ENCODE peak calls at places on chromosomes 7 and 10, in seven cellular contexts. I, H, B, L, O, D and K are unnamed samples.

GRCh38 chr7:47550788-47551470 is 31.0 kb downstream of the TNS3 start:
- DNase-seq in L (no peak), B (no peak), D (no peak), O (no peak), I (no peak), H (no peak), K (no peak)

GRCh38 chr10:28811639-28812349 is 134.5 kb downstream of the BAMBI start:
- DNase-seq in O (no peak), B (no peak), L (no peak), H (no peak), I (no peak), D (no peak), K (no peak)

GRCh38 chr10:7153750-7154149 is 257.1 kb downstream of the SFMBT2 start:
- DNase-seq in D (no peak), L (no peak), I (no peak), B (no peak), O (peak; percentile 48), H (no peak), K (no peak)

GRCh38 chr10:130369645-130370381 is 233.6 kb downstream of the GLRX3 start:
- DNase-seq in D (no peak), L (no peak), I (no peak), O (no peak), B (no peak), H (no peak), K (no peak)

GRCh38 chr10:29343607-29344038 is 54.8 kb downstream of the LYZL1 start:
- DNase-seq in H (no peak), D (no peak), O (no peak), L (no peak), B (no peak), I (no peak), K (peak; percentile 38)

GRCh38 chr10:127506094-127506493 is 43.0 kb upstream of the NPS start:
- DNase-seq in I (no peak), B (no peak), D (no peak), H (no peak), L (no peak), O (no peak), K (no peak)

GRCh38 chr10:127715782-127716378 is 21.1 kb upstream of the FOXI2 start:
- DNase-seq in H (no peak), D (no peak), B (no peak), O (no peak), L (no peak), I (no peak), K (no peak)

GRCh38 chr10:46560381-46560780 is 3.9 kb upstream of the GPRIN2 start:
- DNase-seq in L (peak; percentile 11), I (peak; percentile 6), B (no peak), H (peak; percentile 14), O (no peak), D (peak; percentile 4), K (peak; percentile 1)

GRCh38 chr7:111561659-111561908 is 708 bp downstream of the IMMP2L start:
- DNase-seq in I (no peak), B (no peak), O (no peak), H (no peak), L (no peak), D (no peak), K (peak; percentile 15)

GRCh38 chr10:114471906-114472873 is 67.9 kb upstream of the AFAP1L2 start:
- DNase-seq in H (no peak), B (no peak), O (no peak), D (no peak), I (peak; percentile 22), L (no peak), K (no peak)

GRCh38 chr7:108308913-108309312 is 147.3 kb downstream of the NRCAM start:
- DNase-seq in L (no peak), I (no peak), D (no peak), O (peak; percentile 80), B (no peak), H (no peak), K (no peak)

GRCh38 chr7:156985101-156985967 is 25.1 kb downstream of the MNX1 start:
- DNase-seq in I (no peak), L (no peak), D (no peak), H (no peak), B (no peak), O (no peak), K (no peak)

GRCh38 chr10:102434251-102434913 is 2.0 kb upstream of the CUEDC2 start:
- DNase-seq in L (no peak), O (no peak), D (no peak), I (no peak), H (no peak), B (no peak), K (no peak)

GRCh38 chr7:142645777-142646176 is 103.5 kb upstream of the PRSS1 start:
- DNase-seq in H (no peak), B (no peak), I (no peak), L (no peak), O (no peak), D (no peak), K (no peak)

GRCh38 chr10:123766761-123767160 is 100.6 kb downstream of the GPR26 start:
- DNase-seq in H (no peak), O (no peak), L (no peak), I (no peak), B (no peak), D (no peak), K (no peak)

GRCh38 chr10:23742368-23742767 is 303.5 kb downstream of the OTUD1 start:
- DNase-seq in L (no peak), O (no peak), D (no peak), I (no peak), H (no peak), B (no peak), K (no peak)

GRCh38 chr10:113142601-113143000 is 192.6 kb downstream of the TCF7L2 start:
- DNase-seq in L (no peak), O (no peak), D (no peak), H (no peak), I (no peak), B (no peak), K (no peak)

GRCh38 chr7:45255187-45255586 is 97.6 kb downstream of the RAMP3 start:
- DNase-seq in O (no peak), B (no peak), H (no peak), D (no peak), L (no peak), I (no peak), K (no peak)

GRCh38 chr10:113326160-113327111 is 226.4 kb upstream of the HABP2 start:
- DNase-seq in I (peak; percentile 11), L (peak; percentile 77), O (peak; percentile 71), D (no peak), H (no peak), B (no peak), K (peak; percentile 11)

GRCh38 chr7:2637505-2638223 is 5.9 kb downstream of the TTYH3 start:
- DNase-seq in I (peak; percentile 67), O (no peak), L (peak; percentile 76), B (peak; percentile 65), H (peak; percentile 85), D (no peak), K (no peak)

GRCh38 chr7:80150621-80151273 is 16.1 kb downstream of the GNAI1 start:
- DNase-seq in D (no peak), I (no peak), L (no peak), O (peak; percentile 91), B (no peak), H (no peak), K (no peak)

DNA sequence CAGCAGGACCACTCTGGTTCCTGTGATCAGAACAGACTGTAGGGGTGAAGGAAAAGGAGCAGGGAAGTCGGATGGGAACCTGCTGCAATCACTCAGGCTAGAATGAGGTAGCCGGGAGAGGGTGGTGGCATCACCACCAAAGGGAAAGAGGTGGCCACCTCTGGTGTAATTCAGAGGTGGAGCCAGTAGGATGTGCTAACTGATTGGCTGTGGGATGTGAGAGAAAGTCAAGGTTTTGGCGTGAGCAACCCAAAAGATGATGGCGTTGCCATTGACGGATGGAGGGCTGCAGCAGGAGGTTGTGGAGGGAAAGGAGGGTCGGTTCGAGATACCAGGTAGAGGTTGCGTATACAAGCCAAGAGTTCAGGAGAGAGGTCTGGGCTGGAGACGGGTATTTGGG is 7.4 kb upstream of the VSIR start:
- DNase-seq in B (no peak), I (no peak), H (no peak), D (no peak), O (no peak), L (no peak), K (no peak)
- TF ChIP-seq CTCF in B (no peak), I (no peak), H (no peak), D (no peak), O (no peak), L (no peak), K (no peak)

DNA sequence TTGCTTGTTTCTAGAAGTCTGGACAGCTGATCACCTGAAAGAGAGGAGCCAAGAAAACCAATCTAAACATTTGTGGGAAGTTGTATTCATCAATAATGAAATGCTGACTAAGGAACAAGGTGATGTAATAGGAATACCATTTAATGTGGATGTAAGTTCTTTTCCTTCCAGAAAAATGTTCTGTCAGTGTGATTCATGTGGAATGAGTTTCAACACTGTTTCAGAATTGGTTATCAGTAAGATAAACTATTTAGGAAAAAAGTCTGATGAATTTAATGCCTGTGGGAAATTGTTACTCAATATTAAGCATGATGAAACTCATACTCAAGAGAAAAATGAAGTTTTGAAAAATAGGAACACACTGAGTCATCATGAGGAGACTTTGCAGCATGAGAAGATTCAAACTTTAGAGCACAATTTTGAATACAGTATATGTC is 39.8 kb upstream of the ZNF37A start:
- DNase-seq in L (no peak), H (no peak), I (no peak), B (no peak), O (peak; percentile 82), D (no peak), K (no peak)
- H3K9me3 ChIP-seq in L (peaks cover 28% of the 10 kb centered on the region), H (peaks cover 49% of the 10 kb centered on the region), I (peaks cover 61% of the 10 kb centered on the region), B (peaks cover 19% of the 10 kb centered on the region), O (peaks cover 41% of the 10 kb centered on the region), D (peaks cover 39% of the 10 kb centered on the region), K (peaks cover 43% of the 10 kb centered on the region)

DNA sequence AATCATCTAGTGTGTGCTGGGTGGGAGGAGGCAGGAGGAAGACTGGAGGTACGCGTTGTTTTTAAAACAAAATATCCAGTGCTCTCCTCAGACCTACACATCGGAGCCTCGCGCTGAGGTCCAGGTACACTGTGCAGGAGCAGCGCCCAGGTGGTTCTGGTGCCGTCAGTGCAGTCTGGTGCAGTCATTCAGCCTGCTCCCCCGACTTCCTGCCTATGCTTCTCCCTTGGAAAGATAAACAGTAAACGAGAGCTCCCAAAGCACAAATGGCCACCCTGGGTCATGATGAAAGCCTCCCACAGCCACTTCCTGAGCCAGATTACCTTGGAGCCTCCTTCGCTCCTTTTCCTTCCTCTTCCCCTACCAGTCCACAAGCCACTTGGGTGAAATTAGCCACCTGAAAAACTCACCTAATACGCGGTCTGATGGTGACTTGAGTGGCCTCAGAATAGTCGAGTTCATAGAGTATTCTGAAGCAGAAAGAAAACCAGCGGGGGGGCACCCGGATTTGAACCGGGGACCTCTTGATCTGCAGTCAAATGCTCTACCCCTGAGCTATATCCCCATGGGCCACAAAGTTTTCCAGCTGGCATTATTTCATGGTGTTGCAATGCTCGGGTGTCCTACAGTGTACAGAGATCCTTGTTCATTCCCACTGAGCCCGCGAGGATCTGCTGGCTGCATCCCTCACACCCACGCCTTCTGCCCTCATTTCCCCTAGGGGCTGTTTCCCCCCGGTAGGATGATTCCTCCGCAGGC is 82.5 kb downstream of the ZNF467 start:
- DNase-seq in B (peak; percentile 20), L (no peak), D (no peak), H (peak; percentile 43), O (peak; percentile 96), I (no peak), K (no peak)
- H3K4me3 ChIP-seq in B (no peak overlapping the region), L (no peak overlapping the region), D (no peak overlapping the region), H (no peak overlapping the region), O (no peak overlapping the region), I (no peak overlapping the region), K (no peak overlapping the region)

DNA sequence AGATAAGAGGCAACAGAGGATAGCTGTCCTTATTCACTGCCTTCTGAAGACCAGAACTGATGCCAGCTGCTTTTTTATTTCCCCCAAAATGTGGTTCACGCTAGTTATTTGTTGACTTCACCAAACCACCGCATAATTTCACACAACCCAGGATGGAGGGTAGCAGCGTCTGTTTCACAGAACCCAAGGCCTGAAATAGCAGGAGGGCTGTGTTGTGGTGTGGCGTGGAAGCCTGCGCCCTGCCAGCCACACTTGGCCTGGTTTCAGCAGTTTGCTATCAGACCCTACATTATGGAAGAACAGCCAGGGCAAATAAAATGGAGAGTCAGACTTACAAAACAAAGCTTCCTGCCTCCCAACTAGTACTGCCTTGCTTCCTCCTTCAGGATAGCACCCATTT is 155.4 kb downstream of the DYNC1I1 start:
- DNase-seq in O (no peak), L (no peak), B (peak; percentile 39), D (no peak), I (no peak), H (no peak), K (no peak)
- TF ChIP-seq CTCF in O (no peak), L (no peak), B (no peak), D (no peak), I (no peak), H (no peak), K (no peak)